ENCODE peak calls at places on chromosomes 12 and 14, in nine cellular contexts. F is kidney, Q is thoracic aorta, K is GM23248, D is epithelial cell of esophagus, U is foreskin fibroblast, G is ascending aorta, S is astrocyte of the cerebellum, Y is cardiac fibroblast. M is an unnamed sample.

GRCh38 chr12:122602456-122602855 is 75.4 kb downstream of the KNTC1 start:
- DNase-seq in U (no peak), S (no peak), Q (no peak), Y (no peak), F (no peak), G (no peak), K (no peak), D (peak; percentile 61), M (no peak)

GRCh38 chr14:95488376-95489162 is 27.9 kb downstream of the SYNE3 start:
- DNase-seq in D (no peak), Q (no peak), U (no peak), F (no peak), S (no peak), Y (no peak), K (peak; percentile 47), G (no peak), M (no peak)

GRCh38 chr12:132716356-132716755 is 5.7 kb downstream of the PGAM5 start:
- DNase-seq in F (no peak), G (no peak), D (no peak), U (no peak), S (no peak), K (no peak), Y (no peak), Q (no peak), M (no peak)

GRCh38 chr12:105334001-105334400 is 3.5 kb downstream of the C12orf75 start:
- DNase-seq in F (no peak), Y (peak; percentile 81), G (no peak), S (no peak), Q (no peak), D (no peak), K (peak; percentile 67), U (peak; percentile 61), M (peak; percentile 93)

GRCh38 chr12:10310926-10311705 is 3.4 kb downstream of the KLRD1 start:
- DNase-seq in S (peak; percentile 12), Q (no peak), F (no peak), G (no peak), Y (peak; percentile 83), U (no peak), K (peak; percentile 66), D (peak; percentile 58), M (no peak)

GRCh38 chr12:119990382-119990874 is 1.4 kb downstream of the BICDL1 start:
- DNase-seq in G (no peak), K (no peak), Y (no peak), U (no peak), Q (no peak), S (no peak), D (peak; percentile 5), F (no peak), M (no peak)

GRCh38 chr14:75577724-75578098 is 709 bp upstream of the FLVCR2 start:
- DNase-seq in F (peak; percentile 93), K (peak; percentile 89), S (peak; percentile 59), Y (peak; percentile 92), D (peak; percentile 85), G (peak; percentile 47), U (peak; percentile 81), Q (peak; percentile 72), M (peak; percentile 47)

GRCh38 chr12:120710805-120711296 is 593 bp downstream of the UNC119B start:
- DNase-seq in S (no peak), D (peak; percentile 17), F (peak; percentile 84), K (peak; percentile 35), Y (no peak), U (no peak), Q (no peak), G (no peak), M (no peak)

GRCh38 chr12:108126990-108127468 is 2.1 kb upstream of the WSCD2 start:
- DNase-seq in F (no peak), D (no peak), G (no peak), S (no peak), K (no peak), Y (no peak), U (no peak), Q (no peak), M (no peak)

GRCh38 chr12:108126212-108126611 is 2.9 kb upstream of the WSCD2 start:
- DNase-seq in K (no peak), U (no peak), Q (no peak), D (no peak), G (no peak), S (no peak), Y (no peak), F (no peak), M (no peak)

GRCh38 chr12:108129017-108129812 is at the start of gene WSCD2:
- DNase-seq in Y (peak; percentile 6), F (peak; percentile 75), G (peak; percentile 12), U (no peak), S (no peak), D (peak; percentile 27), Q (no peak), K (peak; percentile 47), M (no peak)

GRCh38 chr12:108127654-108128053 is 1.4 kb upstream of the WSCD2 start:
- DNase-seq in Y (no peak), K (no peak), G (no peak), U (no peak), D (no peak), Q (no peak), S (no peak), F (no peak), M (no peak)

DNA sequence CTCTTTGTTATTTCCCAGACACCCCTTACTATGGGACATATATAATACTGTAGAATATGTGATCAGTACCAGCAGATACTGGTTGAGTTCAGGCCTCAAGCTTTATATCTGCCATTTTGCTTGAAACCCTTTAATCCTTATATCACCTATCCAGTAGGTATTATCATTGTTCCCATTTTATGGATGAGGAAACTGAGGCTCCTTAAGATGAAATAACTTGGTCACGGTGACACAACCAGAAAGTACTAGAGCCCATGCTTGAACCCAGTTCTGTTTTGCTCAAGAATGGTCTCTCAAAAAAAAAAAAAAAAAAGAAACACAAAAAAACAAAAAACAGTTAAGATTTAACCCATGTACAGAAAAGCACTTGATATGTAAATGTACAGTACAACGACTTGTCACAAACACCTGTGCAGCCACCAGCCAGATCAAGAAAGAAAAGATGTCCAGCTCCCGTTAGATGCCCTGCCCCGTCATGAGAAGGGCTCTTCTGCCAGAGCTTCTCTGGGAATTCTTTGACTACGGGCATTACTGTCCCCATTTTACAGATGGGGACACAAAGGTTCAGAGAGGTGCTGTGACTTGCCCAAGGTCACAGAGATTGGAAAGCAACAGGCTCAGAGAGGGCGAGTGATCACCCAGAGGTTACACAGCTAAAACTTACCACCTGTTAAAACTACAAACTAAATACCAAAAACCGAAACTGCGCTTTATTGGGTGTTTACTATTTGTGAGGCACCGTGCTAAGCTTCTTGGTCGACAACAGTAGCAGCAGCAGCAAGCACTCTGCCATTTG is 669 bp upstream of the WSCD2 start:
- DNase-seq in G (no peak), Y (no peak), D (no peak), F (no peak), S (no peak), Q (no peak), U (no peak), K (no peak), M (no peak)
- H3K4me3 ChIP-seq in G (peak overlapping the region; percentile 56), Y (no peak overlapping the region), D (no peak overlapping the region), F (peak overlapping the region; percentile 35), S (no peak overlapping the region), Q (peak overlapping the region; percentile 71), U (no peak overlapping the region), K (peak overlapping the region; percentile 65), M (no peak overlapping the region)

DNA sequence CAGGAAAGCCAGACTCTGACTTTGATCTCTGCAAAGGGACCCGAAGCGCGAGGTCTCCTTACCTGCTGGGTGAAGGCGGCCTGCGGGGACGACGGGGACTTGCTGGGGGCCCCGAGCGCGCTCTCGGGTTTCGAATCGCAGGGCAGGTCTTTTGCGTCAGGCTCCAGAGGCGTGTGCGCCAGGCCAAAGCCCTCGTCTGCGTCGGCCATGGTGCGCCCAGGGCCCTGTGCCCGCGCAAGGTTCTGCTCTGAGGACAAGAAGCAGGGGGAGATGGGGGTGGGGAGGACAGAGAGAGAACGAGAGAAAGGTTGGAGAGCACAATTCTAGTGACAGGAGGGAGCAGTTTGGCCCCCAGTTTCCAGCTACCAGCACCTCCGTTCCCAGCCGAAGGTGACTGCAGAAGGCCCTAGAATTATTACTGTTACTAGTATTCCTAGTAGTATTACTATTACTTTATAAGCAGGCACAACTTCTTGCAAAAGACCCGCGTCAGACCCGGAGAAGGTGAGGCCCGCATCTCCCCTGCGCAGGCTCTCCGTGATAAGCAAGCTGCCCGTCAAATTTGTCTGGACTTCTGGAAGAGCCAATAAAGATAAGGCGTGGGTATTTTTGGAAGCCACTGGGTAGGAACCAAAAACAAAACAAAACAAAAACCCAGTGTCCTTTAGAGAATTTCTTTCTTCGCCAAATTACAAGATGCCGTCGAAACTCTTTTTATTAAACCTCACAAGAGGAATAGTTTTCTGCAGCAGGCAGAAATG is 2.1 kb downstream of the TBX5 start:
- DNase-seq in S (no peak), D (no peak), Q (no peak), Y (peak; percentile 19), F (no peak), K (peak; percentile 82), U (no peak), G (no peak), M (no peak)
- H3K4me3 ChIP-seq in S (no peak overlapping the region), D (no peak overlapping the region), Q (no peak overlapping the region), Y (peak overlapping the region; percentile 70), F (no peak overlapping the region), K (peak overlapping the region; percentile 91), U (peak overlapping the region; percentile 75), G (no peak overlapping the region), M (peak overlapping the region; percentile 51)

DNA sequence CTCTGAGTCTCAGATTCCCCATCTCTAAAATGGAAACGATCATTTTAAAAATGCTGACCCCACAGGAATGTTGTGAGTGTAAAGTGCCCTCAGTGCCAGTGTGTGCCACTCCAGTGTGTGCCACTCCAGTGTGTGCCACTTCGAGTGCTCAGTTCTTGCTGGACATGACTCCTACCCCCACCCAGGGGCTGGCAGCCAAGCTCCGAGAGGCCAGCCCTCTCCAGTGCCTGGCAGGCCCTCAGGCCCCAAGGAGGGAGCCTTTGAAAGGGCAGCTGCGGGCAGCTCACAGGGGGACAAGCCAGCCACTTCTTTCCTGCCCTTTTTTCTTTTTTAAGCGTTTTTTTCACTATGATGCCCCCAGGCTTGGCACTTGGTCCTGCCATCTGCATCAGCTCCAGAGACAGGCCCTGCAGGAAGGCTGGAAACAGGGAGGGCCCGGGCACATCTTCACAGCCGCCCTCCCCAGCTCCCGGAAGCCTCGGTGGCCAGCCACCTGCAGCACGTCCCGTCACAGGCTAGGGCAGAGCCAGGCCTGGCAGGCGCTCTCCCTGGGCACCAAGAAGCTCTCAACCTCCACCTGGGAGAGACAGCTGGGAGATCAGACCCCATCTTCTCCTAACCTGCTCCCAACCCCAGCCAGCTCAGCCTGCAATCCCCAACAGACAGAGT is 29.8 kb downstream of the NCOR2 start:
- DNase-seq in U (no peak), Y (no peak), Q (no peak), F (peak; percentile 75), G (no peak), S (no peak), K (no peak), D (no peak), M (no peak)
- H3K4me3 ChIP-seq in U (no peak overlapping the region), Y (no peak overlapping the region), Q (no peak overlapping the region), F (no peak overlapping the region), G (no peak overlapping the region), S (no peak overlapping the region), K (no peak overlapping the region), D (no peak overlapping the region), M (no peak overlapping the region)

GRCh38 chr14:36513012-36513420 is 7.0 kb downstream of the NKX2-1 start:
- DNase-seq in G (no peak), S (no peak), U (no peak), K (no peak), D (no peak), Y (no peak), F (no peak), Q (no peak), M (no peak)

GRCh38 chr14:36515896-36516718 is 3.9 kb downstream of the NKX2-1 start:
- DNase-seq in Q (no peak), G (no peak), S (no peak), K (no peak), U (no peak), D (no peak), F (no peak), Y (no peak), M (no peak)

GRCh38 chr14:36513451-36514277 is 6.4 kb downstream of the NKX2-1 start:
- DNase-seq in S (no peak), F (peak; percentile 66), K (no peak), D (no peak), Q (no peak), Y (no peak), G (no peak), U (no peak), M (no peak)

GRCh38 chr14:36515105-36515593 is 4.9 kb downstream of the NKX2-1 start:
- DNase-seq in Y (no peak), G (no peak), Q (no peak), S (no peak), K (no peak), U (no peak), D (no peak), F (no peak), M (no peak)

DNA sequence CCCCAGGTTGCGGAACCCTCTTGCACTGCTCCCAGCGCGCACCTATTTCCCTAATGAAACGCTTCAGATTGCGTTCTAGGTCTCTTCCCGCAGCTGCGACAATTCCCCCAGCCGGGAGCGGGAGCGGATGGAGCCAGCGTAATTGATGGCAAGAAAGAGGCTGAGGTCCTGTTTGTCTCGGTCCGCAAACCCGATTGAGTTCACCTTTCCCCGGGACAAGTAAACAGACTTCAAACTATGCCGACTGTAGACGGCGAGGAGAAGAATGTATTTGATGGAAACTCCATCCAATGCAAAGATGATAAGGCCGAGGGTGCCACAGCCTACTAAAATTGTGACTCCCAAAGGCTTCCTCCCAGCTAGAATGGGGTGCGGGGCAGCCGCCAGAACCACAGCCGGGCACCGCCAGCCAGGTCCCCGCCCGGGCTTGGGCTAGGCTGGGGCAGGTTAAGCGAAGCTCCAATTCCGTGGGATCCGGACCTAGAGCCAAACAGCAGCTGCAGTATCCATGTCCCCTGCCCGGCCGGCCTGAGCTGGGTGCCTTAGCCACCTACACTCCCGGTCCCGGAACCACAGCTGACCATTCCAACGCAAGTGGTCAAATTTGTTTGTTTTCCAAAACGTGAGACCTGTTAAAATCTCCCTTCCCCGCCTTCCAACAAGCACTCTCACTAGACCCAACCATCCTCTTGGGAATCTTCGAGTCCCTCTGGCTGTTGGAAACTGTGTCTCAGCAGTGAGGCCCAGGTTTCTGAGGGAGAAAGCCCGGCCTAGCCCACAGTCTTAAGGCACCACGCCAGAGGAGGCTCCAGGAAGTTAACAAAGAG is 5.5 kb downstream of the NKX2-1 start:
- DNase-seq in G (no peak), U (no peak), Q (no peak), Y (no peak), S (no peak), F (peak; percentile 67), D (no peak), K (no peak), M (no peak)
- H3K4me3 ChIP-seq in G (no peak overlapping the region), U (no peak overlapping the region), Q (no peak overlapping the region), Y (no peak overlapping the region), S (no peak overlapping the region), F (no peak overlapping the region), D (no peak overlapping the region), K (no peak overlapping the region), M (no peak overlapping the region)